ENCODE peak calls at places on chromosomes 16 and 17, in six cellular contexts. E is uterus, S is fibroblast of lung, B is HAP-1, H is cardiac muscle cell, W is stomach. F is an unnamed sample.

GRCh38 chr17:57614742-57615141 is 130.4 kb downstream of the CCDC182 start:
- DNase-seq in E (no peak), S (no peak), B (peak; percentile 60), H (no peak), W (no peak), F (no peak)

GRCh38 chr17:12887088-12887487 is 97.8 kb downstream of the ARHGAP44 start:
- DNase-seq in E (no peak), S (no peak), B (no peak), H (no peak), W (no peak), F (no peak)

GRCh38 chr16:67966549-67967182 is 1.8 kb downstream of the SLC12A4 start:
- DNase-seq in E (no peak), S (peak; percentile 28), B (no peak), H (no peak), W (no peak), F (peak; percentile 78)

GRCh38 chr17:55500103-55500502 is 11.1 kb downstream of the SMIM36 start:
- DNase-seq in E (no peak), S (no peak), B (no peak), H (no peak), W (no peak), F (no peak)

GRCh38 chr17:59508999-59509398 is 56.4 kb upstream of the DHX40 start:
- DNase-seq in E (no peak), S (no peak), B (no peak), H (no peak), W (no peak), F (no peak)

GRCh38 chr16:20675488-20676267 is 21.8 kb downstream of the ACSM1 start:
- DNase-seq in E (peak; percentile 62), S (no peak), B (no peak), H (peak; percentile 20), W (peak; percentile 72), F (no peak)

GRCh38 chr17:44555056-44555455 is 2.2 kb upstream of the FZD2 start:
- DNase-seq in E (no peak), S (no peak), B (no peak), H (no peak), W (no peak), F (no peak)

GRCh38 chr16:55367796-55368195 is 43.8 kb downstream of the IRX6 start:
- DNase-seq in E (no peak), S (no peak), B (no peak), H (no peak), W (no peak), F (no peak)

GRCh38 chr17:50559674-50560184 is 786 bp upstream of the CACNA1G start:
- DNase-seq in E (peak; percentile 75), S (peak; percentile 44), B (peak; percentile 86), H (peak; percentile 81), W (peak; percentile 53), F (peak; percentile 72)

GRCh38 chr16:21566891-21567414 is 32.4 kb upstream of the METTL9 start:
- DNase-seq in E (no peak), S (no peak), B (no peak), H (no peak), W (peak; percentile 22), F (no peak)

GRCh38 chr17:55283256-55283965 is 18.7 kb downstream of the HLF start:
- DNase-seq in E (peak; percentile 45), S (peak; percentile 23), B (no peak), H (no peak), W (no peak), F (no peak)

GRCh38 chr16:89319883-89320716 is 102.6 kb downstream of the ZNF778 start:
- DNase-seq in E (no peak), S (peak; percentile 78), B (no peak), H (peak; percentile 76), W (peak; percentile 51), F (peak; percentile 75)

GRCh38 chr17:75428775-75429469 is 23.4 kb upstream of the GRB2 start:
- DNase-seq in E (peak; percentile 24), S (peak; percentile 73), B (no peak), H (no peak), W (no peak), F (no peak)

GRCh38 chr16:86018487-86018886 is 119.5 kb downstream of the IRF8 start:
- DNase-seq in E (no peak), S (peak; percentile 46), B (no peak), H (no peak), W (no peak), F (peak; percentile 74)

GRCh38 chr16:89292443-89293078 is 75.1 kb downstream of the ZNF778 start:
- DNase-seq in E (no peak), S (no peak), B (no peak), H (no peak), W (peak; percentile 71), F (peak; percentile 76)

GRCh38 chr17:81821603-81822311 is 11.3 kb downstream of the MCRIP1 start:
- DNase-seq in E (peak; percentile 58), S (peak; percentile 65), B (peak; percentile 33), H (peak; percentile 69), W (peak; percentile 96), F (peak; percentile 92)

GRCh38 chr16:53504161-53504663 is 1.2 kb upstream of the AKTIP start:
- DNase-seq in E (peak; percentile 62), S (peak; percentile 50), B (no peak), H (peak; percentile 27), W (peak; percentile 36), F (peak; percentile 63)

GRCh38 chr17:72404872-72405271 is 284.1 kb downstream of the SOX9 start:
- DNase-seq in E (no peak), S (peak; percentile 18), B (no peak), H (no peak), W (no peak), F (no peak)

GRCh38 chr16:9112166-9112843 is 20.9 kb downstream of the HAPSTR1 start:
- DNase-seq in E (no peak), S (no peak), B (no peak), H (peak; percentile 39), W (no peak), F (no peak)

GRCh38 chr17:44932096-44932495 is 15.5 kb downstream of the KIF18B start:
- DNase-seq in E (no peak), S (no peak), B (no peak), H (no peak), W (no peak), F (no peak)

GRCh38 chr17:81238815-81239713 is at the start of the genes NDUFAF8 and TEPSIN:
- DNase-seq in E (peak; percentile 99), S (peak; percentile 99), B (peak; percentile 99), H (peak; percentile 99), W (peak; percentile 99), F (peak; percentile 95)

GRCh38 chr17:703081-703875 is 11.4 kb downstream of the VPS53 start:
- DNase-seq in E (no peak), S (no peak), B (no peak), H (no peak), W (no peak), F (no peak)

GRCh38 chr16:57341441-57342303 is 16.9 kb upstream of the CCL22 start:
- DNase-seq in E (no peak), S (peak; percentile 76), B (no peak), H (no peak), W (peak; percentile 77), F (no peak)

GRCh38 chr16:83781-84615 is 6.0 kb downstream of the MPG start:
- DNase-seq in E (no peak), S (peak; percentile 33), B (no peak), H (no peak), W (no peak), F (no peak)

GRCh38 chr17:7177210-7177953 is 1.8 kb downstream of the ASGR1 start:
- DNase-seq in E (peak; percentile 64), S (peak; percentile 61), B (peak; percentile 73), H (peak; percentile 91), W (peak; percentile 70), F (peak; percentile 73)

GRCh38 chr17:47210105-47210504 is 957 bp downstream of the MYL4 start:
- DNase-seq in E (no peak), S (no peak), B (no peak), H (peak; percentile 89), W (no peak), F (no peak)

GRCh38 chr17:44076716-44077594 is 6.4 kb downstream of the G6PC3 start:
- DNase-seq in E (no peak), S (peak; percentile 46), B (no peak), H (no peak), W (no peak), F (no peak)

DNA sequence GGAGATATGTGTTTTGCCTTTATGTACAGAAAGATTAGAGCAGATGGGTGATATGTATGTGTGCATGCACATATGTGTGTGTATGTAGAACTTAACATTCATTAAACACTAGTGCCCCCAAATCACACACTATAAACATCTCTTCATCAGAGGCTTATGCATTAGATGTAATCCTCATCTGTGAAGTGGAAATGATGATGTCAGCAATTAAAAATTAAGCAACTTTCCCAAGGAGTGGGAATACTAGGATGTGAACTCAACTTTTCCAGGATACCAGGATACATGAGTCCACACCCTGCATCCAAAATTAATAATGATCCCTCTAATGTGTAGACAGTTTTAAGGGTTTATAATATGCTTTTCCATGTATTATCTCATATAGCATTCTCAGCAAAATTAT is 127.7 kb upstream of the ADAMTS18 start:
- DNase-seq in E (no peak), S (no peak), B (no peak), H (no peak), W (no peak), F (no peak)
- H3K4me1 ChIP-seq in E (no peaks in the 10 kb centered on the region), S (no peaks in the 10 kb centered on the region), B (no peaks in the 10 kb centered on the region), H (no peaks in the 10 kb centered on the region), W (no peaks in the 10 kb centered on the region), F (no peaks in the 10 kb centered on the region)

DNA sequence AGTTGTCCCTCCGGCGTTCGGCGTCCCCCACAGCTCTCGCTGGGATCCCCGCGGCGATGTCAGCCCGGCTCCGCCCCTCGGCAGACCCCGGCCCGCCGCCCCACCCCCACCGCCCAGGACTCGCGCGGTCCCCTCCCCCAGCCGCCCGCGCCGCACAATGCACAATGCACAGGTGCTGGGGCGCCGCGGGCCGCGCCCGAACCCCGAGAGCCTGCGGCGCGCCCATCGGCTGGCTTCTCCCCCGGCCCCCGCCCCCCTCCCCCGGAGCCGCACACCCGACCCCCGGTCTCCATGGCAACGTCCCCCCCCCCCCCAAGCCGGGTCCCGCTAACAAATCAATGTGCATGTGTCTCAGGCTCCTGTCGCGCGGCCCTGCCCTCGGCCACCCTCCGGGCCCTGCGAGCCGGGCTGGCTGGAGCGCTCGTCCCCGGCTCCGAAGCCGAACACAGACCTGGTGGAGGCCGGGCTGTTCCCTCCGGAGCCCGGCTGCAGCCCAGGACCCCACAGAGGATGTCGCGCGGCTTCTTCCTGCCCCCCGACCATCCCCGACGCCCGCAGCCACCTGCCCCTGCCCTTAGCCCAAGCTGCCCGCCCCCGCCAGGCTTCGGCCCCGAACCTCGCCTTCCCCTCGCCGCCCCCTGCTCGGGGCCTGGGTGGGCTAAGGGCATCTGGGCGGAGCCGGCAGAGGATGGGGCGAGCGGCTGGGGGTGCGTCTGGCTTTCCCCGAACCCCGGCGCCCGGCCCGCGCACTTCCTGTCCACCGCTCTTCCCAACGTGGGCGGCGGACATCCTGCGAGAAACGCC is 817 bp upstream of the CBX8 start:
- DNase-seq in E (no peak), S (no peak), B (peak; percentile 32), H (no peak), W (no peak), F (no peak)
- H3K4me1 ChIP-seq in E (peaks cover 6% of the 10 kb centered on the region), S (peaks cover 8% of the 10 kb centered on the region), B (peaks cover 25% of the 10 kb centered on the region), H (peaks cover 19% of the 10 kb centered on the region), W (peaks cover 43% of the 10 kb centered on the region), F (peaks cover 62% of the 10 kb centered on the region)

GRCh38 chr17:5248821-5249479 is 14.3 kb upstream of the SCIMP start:
- DNase-seq in E (no peak), S (no peak), B (no peak), H (peak; percentile 22), W (no peak), F (no peak)
- H3K4me1 ChIP-seq in E (no peaks in the 10 kb centered on the region), S (no peaks in the 10 kb centered on the region), B (no peaks in the 10 kb centered on the region), H (no peaks in the 10 kb centered on the region), W (no peaks in the 10 kb centered on the region), F (no peaks in the 10 kb centered on the region)

GRCh38 chr17:2608350-2608913 is 15.0 kb downstream of the PAFAH1B1 start:
- DNase-seq in E (no peak), S (no peak), B (no peak), H (no peak), W (no peak), F (no peak)
- H3K4me1 ChIP-seq in E (peaks cover 14% of the 10 kb centered on the region), S (no peaks in the 10 kb centered on the region), B (peaks cover 11% of the 10 kb centered on the region), H (no peaks in the 10 kb centered on the region), W (peaks cover 47% of the 10 kb centered on the region), F (peaks cover 68% of the 10 kb centered on the region)